ENCODE peak calls at places on chromosomes 2 and 18, in four cellular contexts. C is activated T-cell treated with anti-CD3 and anti-CD28 coated beads for 24 hours, X is posterior vena cava, I is esophagus muscularis mucosa. A is an unnamed sample.

GRCh38 chr2:128445533-128445900 is 126.8 kb upstream of the HS6ST1 start:
- DNase-seq in C (no peak), X (no peak), I (peak), A (no peak)

GRCh38 chr2:196651387-196652094 is 12.0 kb downstream of the CCDC150 start:
- DNase-seq in I (no peak), X (no peak), C (no peak), A (no peak)

GRCh38 chr2:20448246-20449046 is 1.6 kb downstream of the RHOB start:
- DNase-seq in C (no peak), X (peak), I (no peak), A (no peak)

GRCh38 chr2:61471905-61472805 is 1.3 kb upstream of the USP34 start:
- DNase-seq in C (no peak), X (no peak), I (no peak), A (no peak)

GRCh38 chr2:169824373-169825333 is at the start of gene METTL5:
- DNase-seq in C (peak), I (peak), X (peak), A (peak)

GRCh38 chr2:202178342-202178958 is 59.9 kb downstream of the SUMO1 start:
- DNase-seq in X (no peak), I (no peak), C (peak), A (peak)

GRCh38 chr2:200596774-200597173 is 11.0 kb downstream of the AOX1 start:
- DNase-seq in C (no peak), I (no peak), X (no peak), A (no peak)

GRCh38 chr2:37711308-37711731 is 39.9 kb upstream of the CDC42EP3 start:
- DNase-seq in C (no peak), X (no peak), I (no peak), A (peak)

GRCh38 chr2:120239488-120240287 is 13.0 kb upstream of the RALB start:
- DNase-seq in I (no peak), C (no peak), X (peak), A (peak)

GRCh38 chr2:226030369-226031077 is 631.0 kb downstream of the NYAP2 start:
- DNase-seq in X (no peak), C (no peak), I (no peak), A (no peak)

GRCh38 chr18:35005963-35006577 is 35.1 kb upstream of the MAPRE2 start:
- DNase-seq in C (no peak), I (no peak), X (no peak), A (peak)

GRCh38 chr18:40258298-40258697 is 1696.7 kb upstream of the PIK3C3 start:
- DNase-seq in C (no peak), I (no peak), X (no peak), A (no peak)